ENCODE peak calls at places on chromosomes 13 and 19, in nine cellular contexts. P, Q, I, G, C, D, Z, X and T are unnamed samples.

GRCh38 chr13:90910240-90910639 is 437.2 kb upstream of the MIR17HG start:
- DNase-seq in D (no peak), Q (no peak), G (no peak), C (no peak), X (no peak), P (no peak), Z (no peak), I (no peak), T (no peak)

GRCh38 chr13:21516806-21517205 is 57.7 kb upstream of the ZDHHC20 start:
- DNase-seq in P (no peak), I (no peak), G (no peak), Z (no peak), C (no peak), D (no peak), X (no peak), Q (no peak), T (no peak)

GRCh38 chr13:94661396-94661795 is 50.9 kb downstream of the SOX21 start:
- DNase-seq in I (no peak), Q (no peak), Z (no peak), G (no peak), C (no peak), D (no peak), P (no peak), X (no peak), T (peak)

GRCh38 chr13:23956106-23956505 is 58.8 kb upstream of the C1QTNF9B start:
- DNase-seq in X (peak), Q (no peak), I (no peak), P (peak), C (no peak), G (no peak), Z (peak), D (no peak), T (no peak)

GRCh38 chr13:54433511-54434206 is 1405.0 kb downstream of the OLFM4 start:
- DNase-seq in P (no peak), C (no peak), Q (no peak), D (no peak), X (no peak), G (no peak), Z (no peak), I (no peak), T (no peak)

GRCh38 chr19:18789422-18789832 is 1.7 kb downstream of the COMP start:
- DNase-seq in Z (no peak), G (no peak), C (no peak), X (no peak), D (no peak), P (no peak), Q (no peak), I (no peak), T (no peak)

GRCh38 chr13:106521101-106521799 is 14.2 kb downstream of the EFNB2 start:
- DNase-seq in I (no peak), Q (no peak), X (no peak), Z (no peak), D (no peak), C (no peak), G (no peak), P (peak), T (no peak)

GRCh38 chr13:89660752-89661151 is 1686.7 kb upstream of the MIR17HG start:
- DNase-seq in I (no peak), C (no peak), X (no peak), P (peak), Q (no peak), G (no peak), Z (no peak), D (no peak), T (no peak)

GRCh38 chr13:66665991-66666390 is 564.1 kb downstream of the PCDH9 start:
- DNase-seq in Q (no peak), Z (peak), G (peak), X (peak), P (peak), I (no peak), D (no peak), C (no peak), T (peak)

GRCh38 chr13:79792716-79793115 is 311.8 kb downstream of the NDFIP2 start:
- DNase-seq in I (no peak), Q (no peak), X (no peak), Z (no peak), D (no peak), C (no peak), P (peak), G (no peak), T (no peak)

GRCh38 chr19:5624154-5624663 is 1.3 kb downstream of the SAFB start:
- DNase-seq in Q (peak), G (peak), I (no peak), Z (peak), D (peak), P (peak), X (peak), C (peak), T (peak)

GRCh38 chr19:38076337-38076736 is 147.7 kb downstream of the DPF1 start:
- DNase-seq in Z (no peak), C (no peak), D (no peak), P (no peak), I (no peak), X (no peak), G (no peak), Q (no peak), T (no peak)

GRCh38 chr13:94658926-94659649 is 53.3 kb downstream of the SOX21 start:
- DNase-seq in Q (no peak), C (no peak), D (no peak), Z (no peak), I (no peak), G (no peak), X (no peak), P (peak), T (no peak)

GRCh38 chr13:43132228-43132627 is 108.8 kb downstream of the DNAJC15 start:
- DNase-seq in I (peak), C (no peak), X (peak), Q (no peak), P (peak), Z (peak), G (peak), D (no peak), T (peak)

GRCh38 chr19:2623743-2624142 is 78.8 kb downstream of the GNG7 start:
- DNase-seq in Q (no peak), Z (peak), D (no peak), G (no peak), C (no peak), P (no peak), X (no peak), I (no peak), T (no peak)

GRCh38 chr13:50081106-50081898 is 66.1 kb downstream of the KCNRG start:
- DNase-seq in P (peak), I (no peak), X (no peak), Q (no peak), C (peak), D (peak), G (peak), Z (peak), T (peak)

GRCh38 chr13:26839682-26840081 is 79.1 kb upstream of the GPR12 start:
- DNase-seq in P (no peak), D (no peak), Z (no peak), G (no peak), Q (no peak), X (no peak), C (no peak), I (no peak), T (no peak)

GRCh38 chr19:43624933-43625332 is 5.5 kb upstream of the ZNF428 start:
- DNase-seq in Q (peak), C (peak), G (peak), D (peak), I (no peak), P (peak), X (no peak), Z (peak), T (peak)